ENCODE peak calls at places on chromosomes 11 and 22, in six cellular contexts. J is PC-3, M is DND-41, A is GM23338, W is GM23248, Z is fibroblast of lung. B is an unnamed sample.
A peak's percentile ranks its signal among the peaks of the same experiment; 100 is the strongest.

GRCh38 chr11:61141601-61142028 is 19.6 kb downstream of the VPS37C start:
- DNase-seq in J (no peak), M (peak; percentile 7), A (peak; percentile 39), W (no peak), Z (no peak), B (peak; percentile 100)

GRCh38 chr11:2808850-2809847 is 76.4 kb downstream of the CDKN1C start:
- DNase-seq in J (no peak), M (no peak), A (no peak), W (no peak), Z (no peak), B (no peak)

GRCh38 chr11:17267576-17267975 is 9.0 kb upstream of the NUCB2 start:
- DNase-seq in J (peak; percentile 94), M (peak; percentile 51), A (peak; percentile 1), W (peak; percentile 81), Z (no peak), B (peak; percentile 24)

GRCh38 chr11:25860677-25861445 is 471.1 kb upstream of the ANO3 start:
- DNase-seq in J (no peak), M (no peak), A (no peak), W (peak; percentile 1), Z (peak; percentile 89), B (no peak)

GRCh38 chr22:23157560-23158515 is 12.6 kb downstream of the RAB36 start:
- DNase-seq in J (no peak), M (no peak), A (no peak), W (no peak), Z (no peak), B (peak; percentile 44)

GRCh38 chr11:65184146-65184545 is 2.4 kb downstream of the CAPN1 start:
- DNase-seq in J (no peak), M (no peak), A (peak; percentile 92), W (no peak), Z (no peak), B (no peak)

GRCh38 chr11:38339835-38340440 is 1741.9 kb upstream of the RAG2 start:
- DNase-seq in J (no peak), M (no peak), A (no peak), W (no peak), Z (no peak), B (no peak)

GRCh38 chr11:113162590-113162961 is 151.8 kb upstream of the TTC12 start:
- DNase-seq in J (no peak), M (no peak), A (no peak), W (no peak), Z (no peak), B (no peak)

GRCh38 chr11:72972541-72973128 is 158.4 kb downstream of the ATG16L2 start:
- DNase-seq in J (peak; percentile 48), M (no peak), A (no peak), W (peak; percentile 49), Z (peak; percentile 63), B (no peak)

GRCh38 chr11:80146231-80146630 is 705.4 kb upstream of the TENM4 start:
- DNase-seq in J (peak; percentile 66), M (no peak), A (no peak), W (no peak), Z (no peak), B (no peak)

GRCh38 chr11:36388086-36388485 is 92.0 kb downstream of the PRR5L start:
- DNase-seq in J (no peak), M (no peak), A (no peak), W (no peak), Z (peak; percentile 33), B (no peak)

GRCh38 chr11:121844016-121844415 is 272.0 kb downstream of the BLID start:
- DNase-seq in J (no peak), M (no peak), A (peak; percentile 7), W (no peak), Z (no peak), B (no peak)

GRCh38 chr22:38080847-38081635 is 2.9 kb downstream of the SLC16A8 start:
- DNase-seq in J (peak; percentile 35), M (no peak), A (peak; percentile 84), W (peak; percentile 67), Z (peak; percentile 24), B (no peak)

GRCh38 chr11:70270877-70271634 is 566 bp downstream of the PPFIA1 start:
- DNase-seq in J (peak; percentile 47), M (peak; percentile 33), A (peak; percentile 84), W (peak; percentile 80), Z (peak; percentile 50), B (peak; percentile 45)

GRCh38 chr22:44648085-44648820 is 53.8 kb upstream of the PRR5 start:
- DNase-seq in J (no peak), M (no peak), A (no peak), W (peak; percentile 83), Z (no peak), B (no peak)

GRCh38 chr11:75598900-75599299 is 36.8 kb downstream of the SERPINH1 start:
- DNase-seq in J (no peak), M (no peak), A (no peak), W (no peak), Z (no peak), B (no peak)

GRCh38 chr22:46195487-46196165 is 45.3 kb downstream of the PPARA start:
- DNase-seq in J (no peak), M (no peak), A (no peak), W (no peak), Z (peak; percentile 43), B (no peak)

GRCh38 chr11:22808559-22809197 is 20.9 kb downstream of the SVIP start:
- DNase-seq in J (no peak), M (no peak), A (no peak), W (no peak), Z (no peak), B (peak; percentile 22)

GRCh38 chr22:17969732-17970131 is 54.6 kb downstream of the MICAL3 start:
- DNase-seq in J (peak; percentile 31), M (no peak), A (no peak), W (peak; percentile 92), Z (peak; percentile 97), B (no peak)

GRCh38 chr11:36056160-36056751 is 112.4 kb downstream of the LDLRAD3 start:
- DNase-seq in J (peak; percentile 65), M (no peak), A (peak; percentile 82), W (peak; percentile 59), Z (peak; percentile 55), B (no peak)

GRCh38 chr11:115724709-115725108 is 220.5 kb upstream of the CADM1 start:
- DNase-seq in J (no peak), M (no peak), A (no peak), W (peak; percentile 5), Z (no peak), B (no peak)

GRCh38 chr11:21250196-21250595 is 580.8 kb downstream of the NELL1 start:
- DNase-seq in J (no peak), M (no peak), A (no peak), W (no peak), Z (no peak), B (no peak)

GRCh38 chr11:101914349-101914736 is 467 bp upstream of the CEP126 start:
- DNase-seq in J (peak; percentile 27), M (no peak), A (no peak), W (peak; percentile 80), Z (peak; percentile 61), B (no peak)

GRCh38 chr11:101912823-101913284 is 2.0 kb upstream of the CEP126 start:
- DNase-seq in J (peak; percentile 71), M (no peak), A (no peak), W (peak; percentile 29), Z (peak; percentile 45), B (no peak)

GRCh38 chr11:101914737-101915426 is at the start of gene CEP126:
- DNase-seq in J (peak; percentile 95), M (peak; percentile 95), A (peak; percentile 97), W (peak; percentile 99), Z (peak; percentile 95), B (peak; percentile 91)

GRCh38 chr11:101915811-101916291 is 471 bp downstream of the ANGPTL5 start:
- DNase-seq in J (peak; percentile 52), M (no peak), A (peak; percentile 13), W (peak; percentile 80), Z (peak; percentile 49), B (peak; percentile 68)

GRCh38 chr11:101913631-101914030 is 1.2 kb upstream of the CEP126 start:
- DNase-seq in J (no peak), M (no peak), A (no peak), W (no peak), Z (no peak), B (no peak)
- H3K4me1 ChIP-seq in J (peaks cover 35% of the 10 kb centered on the region), M (peaks cover 22% of the 10 kb centered on the region), A (peaks cover 29% of the 10 kb centered on the region), W (peaks cover 21% of the 10 kb centered on the region), Z (peaks cover 9% of the 10 kb centered on the region), B (peaks cover 13% of the 10 kb centered on the region)

DNA sequence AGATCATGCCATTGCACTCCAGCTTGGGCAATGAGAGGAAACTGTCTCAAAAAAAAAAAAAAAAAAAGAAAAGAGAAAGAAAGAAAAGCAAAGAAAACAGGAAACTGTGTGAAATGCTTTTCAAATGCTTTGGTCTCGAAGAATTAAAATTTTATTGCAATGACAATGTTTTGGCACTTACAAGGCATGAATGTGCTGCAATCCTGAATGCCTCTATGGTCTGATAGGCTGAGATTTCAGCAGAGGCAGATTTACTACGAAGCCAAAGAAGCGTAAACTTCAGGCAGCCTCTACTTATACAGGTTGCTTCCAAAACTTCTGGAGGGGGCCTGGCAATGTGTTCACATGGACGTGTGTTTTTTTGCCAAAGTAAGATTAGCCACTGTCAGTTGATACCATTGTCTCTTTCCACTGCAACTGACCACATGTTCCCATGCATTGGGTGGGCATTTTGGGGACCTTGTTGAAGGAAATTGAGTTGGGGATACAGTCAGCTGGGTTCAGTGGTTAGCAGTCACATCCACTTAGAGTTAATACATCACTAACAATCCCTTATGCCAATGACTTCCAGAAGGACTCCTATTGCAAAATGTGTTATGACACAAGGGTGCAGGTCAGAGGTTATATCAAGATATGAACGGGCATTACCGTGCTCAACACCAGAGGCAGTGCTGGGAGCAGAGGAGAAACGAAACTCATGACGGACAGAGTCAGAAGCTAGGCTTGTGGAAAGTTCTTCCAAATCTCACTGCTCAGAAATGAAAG is 48.8 kb downstream of the ABTB2 start:
- DNase-seq in J (no peak), M (no peak), A (no peak), W (peak; percentile 88), Z (no peak), B (no peak)
- H3K4me2 ChIP-seq in J (no peak overlapping the region), M (no peak overlapping the region), A (no peak overlapping the region), W (peak overlapping the region; percentile 73), Z (no peak overlapping the region), B (no peak overlapping the region)

DNA sequence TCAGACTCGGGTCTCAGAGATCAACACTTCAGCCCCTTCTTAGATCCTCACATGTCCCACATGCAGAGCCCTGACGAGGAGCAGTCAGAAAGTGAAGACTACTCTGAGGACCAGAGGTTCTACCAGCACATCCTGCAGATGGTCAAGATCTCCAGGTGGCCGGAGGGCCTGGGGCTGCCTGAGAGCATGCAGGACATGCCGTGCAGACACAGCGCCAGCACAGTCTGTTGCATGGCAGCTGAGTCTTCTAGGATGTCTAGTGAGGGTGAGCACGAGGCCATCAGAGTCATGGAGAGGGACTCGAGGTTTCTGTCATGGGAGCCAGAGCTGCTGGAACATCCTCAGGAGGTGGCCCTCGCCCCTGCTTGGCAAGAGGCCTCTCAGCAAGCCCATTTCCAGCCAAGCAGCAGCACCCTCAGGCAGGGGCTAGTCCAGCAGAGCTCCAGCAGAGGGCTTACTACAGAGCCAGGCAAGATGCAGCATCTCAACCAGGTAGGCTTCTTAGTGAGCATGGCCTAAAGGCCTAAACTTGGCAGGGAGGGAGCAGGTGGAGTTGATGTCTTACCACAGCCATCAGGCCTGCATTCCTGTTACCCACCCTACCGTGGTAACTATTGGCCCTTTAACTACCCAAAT is 28.6 kb downstream of the CEP164 start:
- DNase-seq in J (peak; percentile 6), M (no peak), A (no peak), W (no peak), Z (no peak), B (no peak)
- H3K36me3 ChIP-seq in J (peaks cover 37% of the 10 kb centered on the region), M (peaks cover 24% of the 10 kb centered on the region), A (no peaks in the 10 kb centered on the region), W (peaks cover 16% of the 10 kb centered on the region), Z (peaks cover 12% of the 10 kb centered on the region), B (no peaks in the 10 kb centered on the region)

DNA sequence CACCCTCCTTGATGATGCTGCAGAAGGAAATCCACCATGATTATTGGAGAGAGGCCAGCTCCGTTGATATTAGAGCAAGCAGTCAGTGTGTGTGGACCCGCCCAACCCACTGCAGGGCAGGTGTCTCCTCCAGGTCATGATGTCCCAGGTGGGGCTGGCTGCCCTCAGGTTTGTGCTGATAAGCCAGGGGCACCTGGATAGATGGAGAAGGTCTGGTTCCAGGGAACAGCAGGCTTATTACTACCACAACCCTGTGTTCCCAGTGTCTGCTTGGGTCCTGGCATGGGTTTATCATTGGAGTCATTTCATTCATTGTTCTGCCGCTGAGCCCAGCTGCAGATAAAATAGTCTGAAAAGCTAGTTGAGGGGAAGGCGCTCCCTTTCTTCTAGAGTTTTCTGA is 181.1 kb upstream of the NECTIN1 start:
- DNase-seq in J (no peak), M (no peak), A (no peak), W (no peak), Z (no peak), B (no peak)
- H3K4me1 ChIP-seq in J (no peaks in the 10 kb centered on the region), M (no peaks in the 10 kb centered on the region), A (peaks cover 6% of the 10 kb centered on the region), W (no peaks in the 10 kb centered on the region), Z (no peaks in the 10 kb centered on the region), B (no peaks in the 10 kb centered on the region)